ENCODE peak calls at places on chromosomes 11 and 22, in four cellular contexts. Y is NCI-H446 treated with DMSO at 0.1 percent for 48 hours; G is stimulated activated CD4-positive, alpha-beta T cell treated with anti-CD3 and anti-CD28 coated beads, Interleukin-12 subunit alpha, Interleukin-12 subunit beta, amount 100 ng/mL, for 24 hours; X is stimulated activated CD8-positive, alpha-beta memory T cell treated with anti-CD3 and anti-CD28 coated beads, Interleukin-7, amount 100 ng/mL, for 24 hours. F is an unnamed sample.

GRCh38 chr22:37289156-37289735 is 6.9 kb downstream of the CYTH4 start:
- DNase-seq in Y (no peak), G (no peak), X (no peak), F (no peak)

GRCh38 chr11:62105611-62106245 is 18.1 kb upstream of the INCENP start:
- DNase-seq in Y (no peak), G (no peak), X (no peak), F (no peak)

GRCh38 chr22:41561335-41561734 is 525 bp downstream of the CSDC2 start:
- DNase-seq in Y (no peak), G (no peak), X (no peak), F (no peak)

GRCh38 chr22:44180706-44181032 is at the start of gene PARVG:
- DNase-seq in Y (no peak), G (no peak), X (no peak), F (no peak)

GRCh38 chr11:130178441-130178971 is 18.9 kb downstream of the ST14 start:
- DNase-seq in Y (no peak), G (no peak), X (no peak), F (no peak)

GRCh38 chr11:17978553-17979287 is 34.1 kb downstream of the SERGEF start:
- DNase-seq in Y (peak; percentile 3), G (no peak), X (no peak), F (no peak)

GRCh38 chr22:37316875-37317371 is 34.6 kb downstream of the CYTH4 start:
- DNase-seq in Y (no peak), G (peak; percentile 56), X (peak; percentile 43), F (no peak)

GRCh38 chr11:27183672-27184457 is 143.2 kb downstream of the BBOX1 start:
- DNase-seq in Y (peak; percentile 73), G (peak; percentile 4), X (no peak), F (no peak)

GRCh38 chr11:129700701-129701100 is 114.9 kb upstream of the TMEM45B start:
- DNase-seq in Y (no peak), G (no peak), X (no peak), F (no peak)

GRCh38 chr11:92061648-92062047 is 163.0 kb upstream of the FAT3 start:
- DNase-seq in Y (no peak), G (no peak), X (no peak), F (no peak)

GRCh38 chr22:35900483-35901168 is 128.0 kb downstream of the RBFOX2 start:
- DNase-seq in Y (no peak), G (no peak), X (no peak), F (no peak)

GRCh38 chr11:44496391-44496790 is 69.1 kb upstream of the CD82 start:
- DNase-seq in Y (no peak), G (no peak), X (no peak), F (no peak)

GRCh38 chr11:117178210-117179034 is at the start of gene SIDT2:
- DNase-seq in Y (peak; percentile 77), G (peak; percentile 80), X (peak; percentile 76), F (peak; percentile 60)

GRCh38 chr11:119363874-119364590 is 17.5 kb downstream of the USP2 start:
- DNase-seq in Y (no peak), G (no peak), X (no peak), F (no peak)

GRCh38 chr22:32325416-32325801 is 32.3 kb upstream of the RFPL3 start:
- DNase-seq in Y (no peak), G (no peak), X (no peak), F (no peak)

GRCh38 chr11:77080643-77081210 is 14.0 kb downstream of the CAPN5 start:
- DNase-seq in Y (no peak), G (no peak), X (no peak), F (peak; percentile 17)

GRCh38 chr11:114326151-114326550 is 30.0 kb downstream of the NNMT start:
- DNase-seq in Y (no peak), G (no peak), X (no peak), F (no peak)

GRCh38 chr11:64406221-64406946 is 47.4 kb downstream of the RPS6KA4 start:
- DNase-seq in Y (no peak), G (no peak), X (no peak), F (no peak)

GRCh38 chr11:44750440-44751005 is 23.8 kb downstream of the TSPAN18 start:
- DNase-seq in Y (peak; percentile 72), G (no peak), X (no peak), F (no peak)

GRCh38 chr11:16240687-16241086 is 115.7 kb downstream of the SOX6 start:
- DNase-seq in Y (no peak), G (no peak), X (no peak), F (no peak)

GRCh38 chr22:46867106-46867505 is 104.7 kb downstream of the TBC1D22A start:
- DNase-seq in Y (no peak), G (no peak), X (no peak), F (no peak)

GRCh38 chr11:76750746-76751145 is 32.4 kb upstream of the TSKU start:
- DNase-seq in Y (no peak), G (no peak), X (no peak), F (no peak)

GRCh38 chr11:28760676-28761390 is 652.6 kb downstream of the METTL15 start:
- DNase-seq in Y (no peak), G (no peak), X (no peak), F (no peak)

GRCh38 chr11:57638005-57638760 is 11.5 kb downstream of the YPEL4 start:
- DNase-seq in Y (peak; percentile 29), G (no peak), X (no peak), F (no peak)

GRCh38 chr22:18044548-18045271 is 20.3 kb upstream of the MICAL3 start:
- DNase-seq in Y (peak; percentile 14), G (no peak), X (no peak), F (no peak)

GRCh38 chr11:36404831-36405230 is 105.2 kb downstream of the TRAF6 start:
- DNase-seq in Y (no peak), G (no peak), X (no peak), F (no peak)

GRCh38 chr22:45991108-45991507 is 14.1 kb upstream of the WNT7B start:
- DNase-seq in Y (no peak), G (no peak), X (no peak), F (no peak)

GRCh38 chr11:31958086-31958735 is 132.7 kb upstream of the RCN1 start:
- DNase-seq in Y (peak; percentile 79), G (peak; percentile 13), X (peak; percentile 39), F (no peak)

GRCh38 chr11:76560219-76560618 is 110.3 kb downstream of the LRRC32 start:
- DNase-seq in Y (no peak), G (no peak), X (no peak), F (no peak)

GRCh38 chr11:2708757-2709281 is 9.0 kb upstream of the KCNQ1OT1 start:
- DNase-seq in Y (no peak), G (no peak), X (no peak), F (no peak)

GRCh38 chr22:41561788-41562187 is 978 bp downstream of the CSDC2 start:
- DNase-seq in Y (no peak), G (no peak), X (no peak), F (no peak)

GRCh38 chr22:29030618-29031235 is 30.9 kb downstream of the C22orf31 start:
- DNase-seq in Y (peak; percentile 36), G (no peak), X (no peak), F (no peak)

F was measured in omental fat pad.